ENCODE peak calls at places on chromosomes 11 and 22, in eight cellular contexts. J is neural progenitor cell, Q is tibial nerve, N is gastrocnemius medialis, O is hepatocyte, P is PC-9, F is brain microvascular endothelial cell, K is adrenal gland. A is an unnamed sample.

GRCh38 chr22:19791243-19791642 is 30.7 kb downstream of the TBX1 start:
- DNase-seq in J (no peak), Q (no peak), N (no peak), O (no peak), P (no peak), F (no peak), K (no peak), A (no peak)

GRCh38 chr22:30969532-30970355 is 679 bp downstream of the TUG1 start:
- DNase-seq in J (no peak), Q (no peak), N (peak), O (peak), P (peak), F (peak), K (peak), A (peak)

GRCh38 chr11:72582206-72583176 is 91.7 kb downstream of the PDE2A start:
- DNase-seq in J (no peak), Q (no peak), N (no peak), O (no peak), P (no peak), F (no peak), K (no peak), A (no peak)

GRCh38 chr11:68838572-68838964 is 3.1 kb downstream of the CPT1A start:
- DNase-seq in J (no peak), Q (no peak), N (peak), O (no peak), P (no peak), F (no peak), K (peak), A (no peak)

GRCh38 chr11:96207459-96208449 is 135.2 kb downstream of the MAML2 start:
- DNase-seq in J (no peak), Q (no peak), N (no peak), O (peak), P (no peak), F (no peak), K (no peak), A (no peak)

GRCh38 chr11:67099841-67100324 is 19.2 kb upstream of the KDM2A start:
- DNase-seq in J (no peak), Q (no peak), N (no peak), O (no peak), P (no peak), F (no peak), K (no peak), A (no peak)

GRCh38 chr11:70503878-70504240 is 105.5 kb downstream of the CTTN start:
- DNase-seq in J (no peak), Q (no peak), N (no peak), O (peak), P (no peak), F (no peak), K (no peak), A (no peak)

GRCh38 chr22:22403306-22403705 is 105.2 kb downstream of the ZNF280B start:
- DNase-seq in J (no peak), Q (no peak), N (no peak), O (no peak), P (no peak), F (no peak), K (no peak), A (no peak)

GRCh38 chr11:72704783-72705287 is 30.6 kb upstream of the PDE2A start:
- DNase-seq in J (no peak), Q (no peak), N (no peak), O (no peak), P (no peak), F (no peak), K (no peak), A (no peak)

GRCh38 chr11:108647701-108648527 is 17.0 kb upstream of the DDX10 start:
- DNase-seq in J (peak), Q (peak), N (peak), O (peak), P (peak), F (peak), K (peak), A (no peak)

GRCh38 chr22:32676196-32676595 is 125.3 kb upstream of the TIMP3 start:
- DNase-seq in J (no peak), Q (no peak), N (no peak), O (no peak), P (no peak), F (no peak), K (no peak), A (no peak)

GRCh38 chr11:81237139-81237538 is 1496.5 kb downstream of the FAM181B start:
- DNase-seq in J (peak), Q (peak), N (no peak), O (peak), P (peak), F (peak), K (no peak), A (no peak)

GRCh38 chr11:62671604-62672528 is at the start of the genes LBHD1 and UQCC3:
- DNase-seq in J (peak), Q (peak), N (peak), O (peak), P (peak), F (peak), K (peak), A (peak)

GRCh38 chr11:27353593-27354358 is 9.2 kb downstream of the CCDC34 start:
- DNase-seq in J (no peak), Q (no peak), N (no peak), O (no peak), P (no peak), F (no peak), K (no peak), A (no peak)

GRCh38 chr11:118046051-118046963 is 30.6 kb upstream of the TMPRSS4 start:
- DNase-seq in J (no peak), Q (no peak), N (no peak), O (no peak), P (no peak), F (no peak), K (peak), A (no peak)

GRCh38 chr11:62307950-62308349 is 9.1 kb upstream of the SCGB1D4 start:
- DNase-seq in J (no peak), Q (no peak), N (no peak), O (no peak), P (no peak), F (no peak), K (no peak), A (no peak)

GRCh38 chr11:120956710-120957500 is 67.0 kb upstream of the TBCEL start:
- DNase-seq in J (no peak), Q (no peak), N (no peak), O (no peak), P (no peak), F (no peak), K (no peak), A (no peak)

GRCh38 chr11:2663915-2664314 is 35.9 kb downstream of the KCNQ1OT1 start:
- DNase-seq in J (no peak), Q (no peak), N (no peak), O (no peak), P (no peak), F (no peak), K (peak), A (peak)

GRCh38 chr22:50139843-50140415 is 30.6 kb upstream of the PANX2 start:
- DNase-seq in J (no peak), Q (no peak), N (no peak), O (peak), P (no peak), F (no peak), K (no peak), A (peak)

GRCh38 chr11:63834532-63835155 is 4.3 kb upstream of the MARK2 start:
- DNase-seq in J (no peak), Q (no peak), N (no peak), O (no peak), P (no peak), F (no peak), K (no peak), A (no peak)

GRCh38 chr11:12238420-12238819 is 128.0 kb downstream of the MICAL2 start:
- DNase-seq in J (no peak), Q (no peak), N (no peak), O (no peak), P (no peak), F (no peak), K (no peak), A (no peak)

GRCh38 chr11:69337211-69337721 is 43.3 kb downstream of the MYEOV start:
- DNase-seq in J (no peak), Q (no peak), N (no peak), O (peak), P (peak), F (peak), K (peak), A (peak)

GRCh38 chr11:117570701-117571100 is 226.3 kb downstream of the DSCAML1 start:
- DNase-seq in J (no peak), Q (no peak), N (no peak), O (no peak), P (no peak), F (no peak), K (peak), A (no peak)

GRCh38 chr22:49242480-49242879 is 585.2 kb downstream of the BRD1 start:
- DNase-seq in J (no peak), Q (no peak), N (no peak), O (no peak), P (no peak), F (no peak), K (no peak), A (no peak)

GRCh38 chr11:84452211-84452610 is 1166.0 kb upstream of the CCDC90B start:
- DNase-seq in J (no peak), Q (no peak), N (no peak), O (no peak), P (no peak), F (no peak), K (no peak), A (no peak)

GRCh38 chr11:73218106-73218829 is at the start of gene P2RY2:
- DNase-seq in J (peak), Q (peak), N (peak), O (peak), P (peak), F (no peak), K (peak), A (peak)

GRCh38 chr11:1916132-1916985 is 3.1 kb upstream of the TNNT3 start:
- DNase-seq in J (no peak), Q (no peak), N (no peak), O (no peak), P (no peak), F (no peak), K (peak), A (no peak)

GRCh38 chr22:30718491-30718890 is 23.8 kb downstream of the OSBP2 start:
- DNase-seq in J (no peak), Q (no peak), N (no peak), O (no peak), P (no peak), F (no peak), K (no peak), A (no peak)

GRCh38 chr11:118267486-118267885 is 3.4 kb upstream of the MPZL2 start:
- DNase-seq in J (no peak), Q (no peak), N (no peak), O (no peak), P (no peak), F (no peak), K (no peak), A (no peak)

GRCh38 chr11:27839226-27839913 is 139.1 kb upstream of the BDNF start:
- DNase-seq in J (no peak), Q (no peak), N (no peak), O (no peak), P (no peak), F (peak), K (no peak), A (no peak)

GRCh38 chr11:106159846-106160245 is 82.4 kb downstream of the AASDHPPT start:
- DNase-seq in J (no peak), Q (no peak), N (no peak), O (no peak), P (no peak), F (no peak), K (no peak), A (no peak)

GRCh38 chr11:393219-394033 is 583 bp upstream of the PKP3 start:
- DNase-seq in J (no peak), Q (no peak), N (no peak), O (peak), P (peak), F (peak), K (no peak), A (no peak)

GRCh38 chr11:2393111-2393868 is 7.3 kb upstream of the TSSC4 start:
- DNase-seq in J (no peak), Q (no peak), N (no peak), O (no peak), P (no peak), F (no peak), K (no peak), A (no peak)

GRCh38 chr11:123628936-123629683 is 25.3 kb downstream of the SCN3B start:
- DNase-seq in J (no peak), Q (no peak), N (no peak), O (peak), P (no peak), F (peak), K (peak), A (no peak)

GRCh38 chr11:64396079-64396591 is 37.2 kb downstream of the RPS6KA4 start:
- DNase-seq in J (peak), Q (no peak), N (no peak), O (peak), P (no peak), F (no peak), K (no peak), A (no peak)

GRCh38 chr11:122082203-122082602 is 33.8 kb downstream of the BLID start:
- DNase-seq in J (no peak), Q (no peak), N (no peak), O (no peak), P (no peak), F (no peak), K (no peak), A (no peak)

GRCh38 chr11:73426184-73426845 is 50.1 kb downstream of the RELT start:
- DNase-seq in J (no peak), Q (no peak), N (no peak), O (no peak), P (no peak), F (no peak), K (no peak), A (no peak)

GRCh38 chr22:45242778-45243191 is 2.1 kb upstream of the KIAA0930 start:
- DNase-seq in J (no peak), Q (no peak), N (no peak), O (no peak), P (no peak), F (no peak), K (no peak), A (no peak)

GRCh38 chr11:117072517-117073218 is 25.6 kb downstream of the SIK3 start:
- DNase-seq in J (no peak), Q (no peak), N (no peak), O (peak), P (peak), F (peak), K (no peak), A (no peak)

GRCh38 chr22:37972527-37972926 is 11.8 kb downstream of the SOX10 start:
- DNase-seq in J (no peak), Q (no peak), N (no peak), O (no peak), P (no peak), F (no peak), K (no peak), A (no peak)
- H3K27ac ChIP-seq in J (no peak), Q (no peak), N (no peak), O (no peak), P (no peak), F (no peak), K (no peak), A (no peak)

DNA sequence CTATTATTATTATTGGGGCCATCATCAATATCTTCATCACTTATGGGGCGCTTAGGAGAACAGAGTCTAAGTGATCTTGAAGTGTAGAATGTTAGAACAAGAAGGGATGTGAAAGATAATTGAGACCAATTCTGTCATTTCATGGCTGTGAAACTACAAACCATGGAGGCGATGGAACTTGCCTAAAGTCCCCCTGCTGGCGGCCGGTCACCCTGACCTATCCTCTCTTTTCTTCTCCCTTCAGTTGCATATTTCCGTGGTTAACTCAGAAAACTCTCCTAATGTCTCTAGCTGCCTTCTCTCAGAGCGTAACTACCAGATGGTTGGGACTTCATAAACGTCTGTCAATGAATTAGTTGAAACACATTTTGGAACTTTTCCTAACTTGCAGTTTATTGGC is 6.6 kb upstream of the OR4B1 start:
- DNase-seq in J (no peak), Q (no peak), N (no peak), O (no peak), P (peak), F (peak), K (no peak), A (no peak)
- TF ChIP-seq CTCF in J (no peak), Q (no peak), N (no peak), O (no peak), P (peak), F (peak), K (no peak), A (no peak)

GRCh38 chr11:10326080-10326964 is 21.4 kb downstream of the ADM start:
- DNase-seq in J (no peak), Q (no peak), N (peak), O (peak), P (peak), F (no peak), K (peak), A (no peak)

GRCh38 chr11:10329356-10329755 is 24.5 kb downstream of the ADM start:
- DNase-seq in J (no peak), Q (no peak), N (no peak), O (no peak), P (no peak), F (no peak), K (no peak), A (no peak)

GRCh38 chr11:10327254-10327653 is 22.4 kb downstream of the ADM start:
- DNase-seq in J (no peak), Q (no peak), N (no peak), O (no peak), P (no peak), F (peak), K (no peak), A (no peak)

GRCh38 chr11:10329935-10330334 is 25.1 kb downstream of the ADM start:
- DNase-seq in J (no peak), Q (no peak), N (no peak), O (no peak), P (no peak), F (peak), K (no peak), A (no peak)

DNA sequence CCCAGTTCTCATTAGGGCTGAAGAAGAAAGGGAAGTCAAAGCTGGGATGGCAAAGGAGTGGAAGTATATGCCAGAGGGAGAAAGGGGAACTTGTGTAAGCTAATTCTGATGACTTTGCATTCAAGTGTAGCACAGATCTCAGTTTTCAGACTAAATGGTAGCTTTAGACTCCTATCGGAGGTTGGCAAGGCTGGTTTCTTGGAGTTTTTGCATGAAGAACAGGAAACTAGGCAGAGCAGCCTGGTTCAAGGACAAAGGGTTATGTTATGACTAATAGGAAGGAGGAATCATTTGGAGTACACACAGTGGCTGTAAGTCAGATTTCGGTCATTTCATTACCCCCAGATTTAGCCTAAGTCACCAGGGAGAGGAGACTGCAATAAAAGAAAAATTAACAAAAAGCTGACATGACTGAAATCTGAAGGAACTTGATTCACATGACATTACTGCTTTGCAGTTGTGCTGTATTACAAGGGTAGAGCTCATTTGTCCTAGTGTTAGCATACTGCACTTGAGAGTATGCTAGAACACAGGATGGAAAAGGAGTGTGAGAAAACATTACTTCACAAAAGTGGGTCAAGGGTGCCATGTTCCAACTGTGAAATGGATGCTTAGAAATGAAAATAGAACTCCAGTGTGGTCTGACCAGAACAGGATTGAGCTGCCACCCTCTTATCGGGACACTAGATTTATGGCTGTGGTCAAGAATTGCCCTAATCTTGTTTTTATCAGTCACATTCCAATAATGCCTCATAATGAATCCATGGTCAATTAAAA is 23.6 kb downstream of the ADM start:
- DNase-seq in J (no peak), Q (no peak), N (no peak), O (no peak), P (no peak), F (peak), K (peak), A (no peak)
- H3K27ac ChIP-seq in J (no peak), Q (no peak), N (peak), O (peak), P (no peak), F (peak), K (peak), A (peak)

GRCh38 chr11:18429349-18429748 is 17.2 kb downstream of the LDHC start:
- DNase-seq in J (no peak), Q (no peak), N (no peak), O (no peak), P (no peak), F (no peak), K (no peak), A (no peak)

DNA sequence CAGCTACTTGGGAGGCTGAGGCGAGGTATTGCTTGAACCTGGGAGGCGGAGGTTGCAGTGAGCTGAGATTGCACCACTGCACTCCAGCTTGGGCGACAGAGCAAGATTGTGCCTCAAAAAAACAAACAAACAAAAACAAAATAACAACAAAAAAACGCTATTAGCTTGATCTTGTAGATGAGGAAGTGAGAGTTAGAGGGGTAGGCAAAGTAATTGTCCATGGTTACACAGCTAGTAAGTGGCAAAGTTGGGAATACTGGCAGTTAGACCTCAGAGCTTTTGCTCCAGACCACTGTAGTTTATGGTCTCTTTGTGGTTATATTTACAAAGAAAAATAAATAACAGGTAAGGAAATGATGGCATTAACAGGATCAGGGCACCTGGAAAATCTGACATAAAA is 15.1 kb downstream of the LDHC start:
- DNase-seq in J (no peak), Q (no peak), N (no peak), O (no peak), P (no peak), F (no peak), K (no peak), A (no peak)
- TF ChIP-seq CTCF in J (no peak), Q (no peak), N (no peak), O (no peak), P (no peak), F (no peak), K (no peak), A (no peak)

GRCh38 chr11:65871811-65872548 is 620 bp downstream of the EFEMP2 start:
- DNase-seq in J (peak), Q (no peak), N (no peak), O (peak), P (no peak), F (peak), K (no peak), A (no peak)

GRCh38 chr11:65870307-65870658 is 2.3 kb downstream of the EFEMP2 start:
- DNase-seq in J (no peak), Q (no peak), N (no peak), O (no peak), P (no peak), F (no peak), K (peak), A (no peak)

GRCh38 chr11:65872555-65873279 is at the start of gene EFEMP2:
- DNase-seq in J (peak), Q (no peak), N (no peak), O (peak), P (peak), F (no peak), K (no peak), A (no peak)

GRCh38 chr11:65869643-65870306 is 2.8 kb downstream of the EFEMP2 start:
- DNase-seq in J (no peak), Q (no peak), N (no peak), O (no peak), P (no peak), F (no peak), K (no peak), A (no peak)

GRCh38 chr11:65870706-65871681 is 1.6 kb downstream of the EFEMP2 start:
- DNase-seq in J (no peak), Q (no peak), N (no peak), O (no peak), P (no peak), F (no peak), K (no peak), A (no peak)
- H3K27ac ChIP-seq in J (no peak), Q (no peak), N (peak), O (peak), P (no peak), F (peak), K (peak), A (peak)

DNA sequence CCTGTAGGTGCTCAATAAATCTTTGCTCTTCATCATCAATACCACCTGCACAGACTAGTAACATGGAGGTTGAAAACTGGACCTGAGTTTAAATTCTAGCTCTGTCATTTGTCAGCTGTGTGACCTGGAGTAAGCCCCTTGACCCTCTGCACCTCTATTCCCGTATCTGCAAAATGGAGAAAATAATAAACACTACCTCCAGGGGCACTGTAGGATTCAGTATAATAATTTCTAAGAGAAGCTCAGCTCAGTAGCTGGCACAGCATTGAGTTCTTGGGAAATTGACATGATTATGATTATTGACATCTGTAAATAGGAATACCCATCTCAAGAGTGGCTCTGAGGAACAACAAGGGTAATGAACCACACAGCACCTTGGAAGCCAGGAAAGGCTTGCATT is 78.4 kb downstream of the MN1 start:
- DNase-seq in J (no peak), Q (no peak), N (no peak), O (no peak), P (no peak), F (no peak), K (no peak), A (no peak)
- TF ChIP-seq CTCF in J (peak), Q (no peak), N (no peak), O (no peak), P (peak), F (no peak), K (no peak), A (no peak)

A was measured in coronary artery.